ENCODE peak calls at places on chromosomes 11 and 22, in seven cellular contexts. G is lung, N is HL-60, E is kidney, X is brain microvascular endothelial cell, T is AG04450, Z is RWPE1. R is an unnamed sample.

GRCh38 chr11:114762437-114762836 is 84.1 kb downstream of the NXPE2 start:
- DNase-seq in X (peak), G (peak), T (peak), N (peak), E (peak), Z (peak), R (no peak)

GRCh38 chr11:106249857-106250256 is 172.4 kb downstream of the AASDHPPT start:
- DNase-seq in E (no peak), Z (no peak), T (no peak), N (no peak), G (no peak), X (peak), R (no peak)

GRCh38 chr11:69396051-69396947 is 85.2 kb upstream of the LINC01488 start:
- DNase-seq in G (no peak), T (no peak), X (no peak), N (no peak), E (peak), Z (no peak), R (no peak)

GRCh38 chr11:84853841-84854497 is 773.2 kb downstream of the DLG2 start:
- DNase-seq in T (no peak), G (no peak), Z (no peak), N (no peak), X (no peak), E (no peak), R (no peak)

GRCh38 chr11:58923300-58923788 is 15.9 kb upstream of the GLYATL1 start:
- DNase-seq in Z (no peak), E (no peak), G (no peak), N (peak), T (no peak), X (peak), R (no peak)

GRCh38 chr11:3995949-3996554 is 98.5 kb upstream of the RRM1 start:
- DNase-seq in N (no peak), T (no peak), G (no peak), X (peak), E (no peak), Z (no peak), R (no peak)

GRCh38 chr11:112248216-112248615 is 12.4 kb downstream of the PLET1 start:
- DNase-seq in G (no peak), Z (no peak), T (no peak), X (no peak), E (no peak), N (no peak), R (no peak)

GRCh38 chr11:1546536-1547466 is 25.3 kb downstream of the DUSP8 start:
- DNase-seq in G (no peak), T (no peak), E (peak), X (no peak), Z (peak), N (no peak), R (no peak)

GRCh38 chr11:124725719-124726105 is 14.0 kb upstream of the NRGN start:
- DNase-seq in N (peak), Z (no peak), T (no peak), X (peak), E (no peak), G (no peak), R (no peak)

GRCh38 chr22:49228431-49229037 is 599.1 kb downstream of the BRD1 start:
- DNase-seq in Z (no peak), X (no peak), G (peak), T (no peak), N (no peak), E (no peak), R (peak)

GRCh38 chr11:19316434-19316833 is 75.7 kb upstream of the E2F8 start:
- DNase-seq in T (no peak), N (no peak), G (peak), Z (no peak), E (peak), X (no peak), R (peak)

GRCh38 chr11:86397351-86397750 is 22.7 kb downstream of the CCDC81 start:
- DNase-seq in E (no peak), T (no peak), N (no peak), Z (no peak), G (no peak), X (no peak), R (no peak)

GRCh38 chr22:36817429-36817783 is 571 bp upstream of the PVALB start:
- DNase-seq in N (no peak), T (no peak), X (no peak), Z (no peak), G (no peak), E (no peak), R (no peak)

GRCh38 chr11:79062814-79063762 is 377.7 kb downstream of the TENM4 start:
- DNase-seq in T (no peak), N (no peak), X (peak), E (no peak), Z (no peak), G (no peak), R (no peak)

GRCh38 chr11:7204778-7205177 is 46.9 kb upstream of the SYT9 start:
- DNase-seq in Z (no peak), E (no peak), G (no peak), T (no peak), X (peak), N (no peak), R (no peak)

GRCh38 chr11:77149716-77150392 is 21.8 kb downstream of the MYO7A start:
- DNase-seq in X (no peak), N (no peak), T (no peak), G (no peak), E (peak), Z (no peak), R (no peak)

GRCh38 chr11:77151804-77152513 is 23.9 kb downstream of the MYO7A start:
- DNase-seq in Z (no peak), E (peak), X (no peak), N (peak), T (no peak), G (no peak), R (no peak)

GRCh38 chr11:77148963-77149715 is 21.1 kb downstream of the MYO7A start:
- DNase-seq in Z (no peak), N (no peak), X (no peak), E (peak), G (no peak), T (no peak), R (no peak)

GRCh38 chr11:77152846-77153245 is 24.8 kb downstream of the MYO7A start:
- DNase-seq in T (no peak), G (no peak), Z (no peak), N (no peak), X (no peak), E (peak), R (no peak)

DNA sequence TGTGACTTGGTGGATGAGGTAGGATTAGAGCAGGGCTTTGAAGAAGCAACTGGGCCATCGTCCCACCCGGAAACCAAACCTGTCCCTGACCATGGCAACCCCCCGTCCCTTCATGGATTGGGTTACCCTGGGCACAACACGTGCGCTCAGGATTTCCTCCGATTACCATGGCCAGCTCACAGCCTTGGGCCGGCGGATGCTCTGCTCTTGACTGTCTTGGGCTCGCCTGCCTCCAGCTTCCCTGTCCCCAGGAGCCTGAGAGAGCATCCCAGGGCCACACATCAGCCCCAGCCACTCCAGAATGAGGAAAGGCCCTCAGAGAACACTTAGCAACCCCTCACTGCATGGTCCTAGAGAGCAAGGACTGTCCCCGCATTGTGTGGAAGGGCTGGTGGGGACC is 22.8 kb downstream of the MYO7A start:
- DNase-seq in T (no peak), X (no peak), G (no peak), N (no peak), E (peak), Z (no peak), R (no peak)
- H3K27ac ChIP-seq in T (no peak), X (no peak), G (no peak), N (no peak), E (no peak), Z (no peak), R (no peak)

GRCh38 chr11:66006891-66007176 is 4.5 kb downstream of the BANF1 start:
- DNase-seq in E (no peak), N (no peak), X (no peak), G (no peak), T (no peak), Z (no peak), R (no peak)

GRCh38 chr11:66008468-66009101 is 3.2 kb upstream of the CST6 start:
- DNase-seq in Z (peak), X (no peak), G (no peak), E (no peak), T (no peak), N (no peak), R (no peak)

GRCh38 chr11:66006134-66006890 is 4.0 kb downstream of the BANF1 start:
- DNase-seq in G (no peak), N (no peak), E (peak), Z (no peak), X (no peak), T (no peak), R (no peak)

GRCh38 chr11:66008095-66008467 is 3.7 kb upstream of the CST6 start:
- DNase-seq in E (no peak), G (no peak), Z (no peak), N (no peak), X (no peak), T (no peak), R (no peak)

GRCh38 chr11:66007201-66007634 is 4.6 kb upstream of the CST6 start:
- DNase-seq in Z (no peak), G (no peak), X (no peak), N (no peak), T (no peak), E (no peak), R (no peak)
- H3K27ac ChIP-seq in Z (peak), G (no peak), X (no peak), N (no peak), T (no peak), E (no peak), R (no peak)

DNA sequence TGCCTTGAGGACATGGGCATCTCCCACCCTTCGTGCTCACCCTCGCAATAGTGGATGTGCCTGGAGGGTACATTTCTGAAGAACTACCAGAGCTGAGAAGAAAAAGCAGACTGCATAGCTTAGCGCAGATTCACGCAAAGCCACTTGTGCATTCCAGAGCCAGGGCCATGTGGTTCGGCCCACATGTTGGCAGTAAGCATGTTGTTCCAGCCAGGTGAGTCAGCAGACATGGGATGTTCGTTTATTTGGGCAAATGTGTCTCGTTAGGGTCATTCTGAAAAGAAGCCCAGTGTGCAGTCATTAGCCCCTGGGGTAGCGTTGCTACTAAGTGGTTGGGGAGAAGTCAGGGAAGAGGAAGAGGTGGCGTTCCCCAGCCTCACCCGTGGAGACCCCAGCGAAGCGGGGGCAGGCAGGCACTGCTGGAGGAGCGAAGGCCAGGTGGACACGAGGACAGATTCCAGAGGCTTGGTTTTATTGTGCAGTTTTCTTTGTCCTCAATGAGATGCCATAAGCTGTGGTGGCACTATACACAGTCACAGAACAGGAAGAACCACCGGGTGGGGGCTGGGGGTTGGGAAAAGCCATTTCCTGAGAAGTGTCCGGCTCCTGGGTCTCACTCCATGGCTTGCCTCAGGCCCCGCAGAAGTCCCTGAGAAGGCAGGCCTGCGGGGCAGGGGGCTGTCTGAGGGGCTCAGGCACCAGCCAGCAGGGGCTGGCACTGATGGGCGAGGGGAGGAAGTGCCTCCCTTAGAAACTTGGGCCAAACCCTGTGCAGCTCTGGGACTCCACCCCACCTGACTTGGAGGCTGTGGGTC is 5.0 kb downstream of the THY1 start:
- DNase-seq in Z (peak), E (no peak), N (no peak), T (peak), G (no peak), X (peak), R (no peak)
- H3K27ac ChIP-seq in Z (peak), E (no peak), N (no peak), T (peak), G (no peak), X (no peak), R (no peak)

GRCh38 chr11:100585728-100586127 is 101.4 kb upstream of the ARHGAP42 start:
- DNase-seq in X (no peak), N (no peak), G (no peak), E (no peak), T (no peak), Z (no peak), R (no peak)
- H3K27ac ChIP-seq in X (no peak), N (no peak), G (no peak), E (no peak), T (no peak), Z (no peak), R (no peak)

GRCh38 chr22:23152238-23153114 is 7.2 kb downstream of the RAB36 start:
- DNase-seq in N (peak), G (no peak), T (no peak), Z (no peak), X (no peak), E (peak), R (no peak)
- H3K27ac ChIP-seq in N (peak), G (peak), T (no peak), Z (peak), X (no peak), E (no peak), R (no peak)